ENCODE peak calls at places on chromosome 2, in four cellular contexts. S is HepG2, F is NT2/D1, A is H1. Z is an unnamed sample. For H3K4me1, the result is how much of the 10 kb centered on the place peaks cover.

GRCh38 chr2:5788447-5788846 is 96.3 kb downstream of the SOX11 start:
- DNase-seq in S (no peak), F (no peak), A (no peak), Z (no peak)

GRCh38 chr2:29942711-29943110 is 21.3 kb upstream of the ALK start:
- DNase-seq in S (no peak), F (no peak), A (no peak), Z (no peak)

GRCh38 chr2:67515021-67515420 is 117.9 kb downstream of the ETAA1 start:
- DNase-seq in S (no peak), F (no peak), A (no peak), Z (no peak)

GRCh38 chr2:227881866-227882517 is 10.6 kb downstream of the DAW1 start:
- DNase-seq in S (no peak), F (no peak), A (no peak), Z (no peak)

GRCh38 chr2:45259547-45260160 is 250.4 kb upstream of the SIX2 start:
- DNase-seq in S (no peak), F (no peak), A (no peak), Z (no peak)

GRCh38 chr2:157324331-157324843 is 1.2 kb downstream of the ERMN start:
- DNase-seq in S (no peak), F (no peak), A (no peak), Z (no peak)

GRCh38 chr2:240921319-240922233 is 15.4 kb downstream of the CROCC2 start:
- DNase-seq in S (no peak), F (no peak), A (no peak), Z (no peak)

GRCh38 chr2:33153008-33153407 is 206.3 kb downstream of the LTBP1 start:
- DNase-seq in S (no peak), F (no peak), A (no peak), Z (no peak)

GRCh38 chr2:239025081-239025801 is 177.4 kb downstream of the TWIST2 start:
- DNase-seq in S (no peak), F (no peak), A (no peak), Z (no peak)

GRCh38 chr2:20930928-20931327 is 108.0 kb upstream of the LDAH start:
- DNase-seq in S (peak), F (no peak), A (no peak), Z (no peak)

GRCh38 chr2:141522048-141522447 is 608.8 kb downstream of the LRP1B start:
- DNase-seq in S (no peak), F (no peak), A (no peak), Z (no peak)

GRCh38 chr2:44551001-44551400 is 189.3 kb downstream of the CAMKMT start:
- DNase-seq in S (no peak), F (no peak), A (no peak), Z (no peak)

GRCh38 chr2:18467727-18468363 is 92.6 kb downstream of the RDH14 start:
- DNase-seq in S (no peak), F (no peak), A (no peak), Z (no peak)

GRCh38 chr2:88903744-88904353 is 212.4 kb downstream of the RPIA start:
- DNase-seq in S (peak), F (peak), A (no peak), Z (no peak)

GRCh38 chr2:157024129-157024528 is 233.4 kb upstream of the GALNT5 start:
- DNase-seq in S (peak), F (no peak), A (no peak), Z (no peak)

GRCh38 chr2:14234911-14235310 is 397.6 kb upstream of the LRATD1 start:
- DNase-seq in S (no peak), F (no peak), A (no peak), Z (no peak)

GRCh38 chr2:25362564-25363145 is 20.9 kb upstream of the DNMT3A start:
- DNase-seq in S (no peak), F (no peak), A (no peak), Z (peak)

GRCh38 chr2:101190753-101191516 is 39.8 kb upstream of the TBC1D8 start:
- DNase-seq in S (no peak), F (no peak), A (no peak), Z (no peak)

GRCh38 chr2:95296036-95296435 is 1.1 kb upstream of the KCNIP3 start:
- DNase-seq in S (no peak), F (no peak), A (no peak), Z (no peak)
- TF ChIP-seq SUZ12 in S (no peak), F (no peak), A (no peak), Z (no peak)

GRCh38 chr2:215601990-215602721 is 166.3 kb upstream of the FN1 start:
- DNase-seq in S (no peak), F (no peak), A (no peak), Z (no peak)
- H3K4me1 ChIP-seq in S (under half), F (under half), A (under half), Z (under half)

GRCh38 chr2:86194751-86195054 is 559 bp downstream of the IMMT start:
- DNase-seq in S (no peak), F (peak), A (peak), Z (peak)
- TF ChIP-seq SUZ12 in S (peak), F (no peak), A (no peak), Z (no peak)

GRCh38 chr2:42904576-42904876 is 112.1 kb upstream of the HAAO start:
- DNase-seq in S (no peak), F (no peak), A (no peak), Z (no peak)
- H3K4me1 ChIP-seq in S (under half), F (under half), A (under half), Z (under half)

DNA sequence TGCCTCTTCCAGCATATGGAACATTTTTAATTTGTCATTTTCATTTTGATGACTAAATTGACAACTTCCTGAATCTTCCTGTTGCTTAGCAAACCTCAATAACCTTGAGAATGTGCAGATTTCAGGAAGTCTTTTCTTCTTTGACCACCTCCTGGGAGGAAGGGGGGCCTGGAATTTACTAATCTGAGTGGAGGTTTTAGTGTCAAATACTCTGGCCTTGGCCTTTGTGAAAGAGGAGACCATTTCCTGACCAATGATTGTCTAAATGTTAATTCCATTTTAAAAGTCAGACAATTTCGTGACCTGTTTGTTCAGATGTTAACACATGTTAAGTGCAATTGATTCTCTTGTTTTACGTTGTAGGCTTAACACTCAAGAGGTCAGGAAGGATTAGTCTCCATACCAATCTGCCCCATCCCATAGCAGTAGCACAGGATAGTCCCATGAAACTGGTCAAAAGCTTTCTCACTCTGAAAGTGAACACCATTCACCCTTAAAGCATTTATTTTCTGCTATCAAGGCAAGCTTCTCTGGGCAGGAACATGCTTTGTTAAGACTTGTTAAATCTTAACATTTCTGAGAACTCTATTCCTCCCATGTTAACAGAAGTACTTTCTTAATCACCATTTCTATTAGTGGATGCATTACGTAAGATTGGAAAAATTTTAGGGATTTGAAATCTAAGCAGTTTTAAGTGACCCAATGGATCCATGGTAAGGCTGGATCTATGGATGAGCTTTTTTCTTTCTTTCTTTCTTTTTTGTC is 219.6 kb downstream of the RND3 start:
- DNase-seq in S (no peak), F (peak), A (no peak), Z (no peak)
- TF ChIP-seq SUZ12 in S (no peak), F (no peak), A (no peak), Z (no peak)

DNA sequence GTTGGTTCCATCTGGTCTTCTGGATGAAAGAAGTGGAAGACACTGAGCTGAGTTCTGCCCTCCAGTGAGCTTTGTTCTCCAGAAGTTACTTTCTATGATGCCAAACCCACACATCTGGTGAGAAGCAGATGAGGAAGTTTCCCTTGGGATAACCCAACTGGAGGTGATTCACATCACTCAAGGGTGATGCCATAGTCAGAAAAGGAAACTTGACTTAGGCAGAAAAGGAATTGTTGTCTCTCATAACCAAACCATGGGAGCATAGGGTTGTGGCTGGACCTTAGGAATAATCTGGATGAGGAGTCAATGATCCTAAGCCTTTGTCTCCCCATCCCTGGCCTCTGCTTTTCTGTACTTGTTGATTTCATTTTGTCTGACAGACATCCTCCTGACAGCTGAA is 43.7 kb downstream of the CDC42EP3 start:
- DNase-seq in S (no peak), F (no peak), A (no peak), Z (no peak)
- H3K4me1 ChIP-seq in S (under half), F (under half), A (under half), Z (half or more)

GRCh38 chr2:144438722-144439508 is 81.0 kb downstream of the ZEB2 start:
- DNase-seq in S (no peak), F (no peak), A (no peak), Z (no peak)
- TF ChIP-seq SUZ12 in S (no peak), F (no peak), A (no peak), Z (no peak)

GRCh38 chr2:143133783-143134182 is 4.6 kb downstream of the ARHGAP15 start:
- DNase-seq in S (no peak), F (no peak), A (no peak), Z (no peak)
- H3K4me1 ChIP-seq in S (under half), F (under half), A (under half), Z (under half)

GRCh38 chr2:164151518-164151917 is 415.7 kb upstream of the FIGN start:
- DNase-seq in S (no peak), F (no peak), A (no peak), Z (no peak)
- TF ChIP-seq SUZ12 in S (no peak), F (no peak), A (no peak), Z (no peak)

DNA sequence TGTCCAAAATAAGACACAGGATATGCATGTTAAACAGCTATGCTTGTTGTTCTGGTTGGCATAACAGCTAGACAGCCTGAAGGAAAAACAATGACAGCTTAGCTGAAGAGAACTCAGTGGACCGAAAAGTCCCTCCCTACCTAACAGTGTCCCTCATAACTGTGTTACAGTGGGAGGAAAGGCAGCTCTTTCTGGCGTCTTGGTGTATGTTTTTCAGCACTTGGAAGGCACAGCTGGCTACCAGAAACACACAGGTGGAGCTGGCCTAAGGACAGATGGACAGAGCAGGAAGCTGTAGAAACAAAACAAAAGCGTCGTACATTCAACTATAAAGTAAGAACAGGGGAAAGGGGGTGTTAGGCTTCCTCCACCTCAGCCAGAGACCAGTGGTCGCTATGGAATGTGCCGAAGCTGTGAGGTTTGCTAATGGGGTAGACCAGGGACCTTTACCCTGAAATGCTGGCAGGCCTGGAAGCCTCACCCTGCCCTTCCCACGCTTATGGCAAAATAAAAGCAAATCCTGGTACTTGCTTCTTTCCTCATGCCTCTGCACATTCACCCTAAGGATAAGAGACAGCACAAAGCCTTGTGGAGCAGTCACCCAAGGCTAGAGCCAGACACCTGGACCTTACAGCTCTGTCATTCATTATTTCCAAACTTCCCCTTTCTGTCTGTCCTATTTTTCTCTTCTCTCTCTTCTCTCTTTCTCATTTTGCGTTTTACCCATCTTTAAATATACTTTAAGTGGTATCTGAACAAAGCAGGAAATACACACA is 103.4 kb upstream of the TRIB2 start:
- DNase-seq in S (no peak), F (no peak), A (no peak), Z (no peak)
- H3K4me1 ChIP-seq in S (under half), F (under half), A (under half), Z (under half)